ENCODE peak calls at places on chromosomes 7 and 10, in ten cellular contexts. One of them, this sample, is unnamed.

GRCh38 chr10:16929067-16929466 is 111.8 kb upstream of the RSU1 start:
- DNase-seq in activated naive CD4-positive, alpha-beta T cell: no peak
- DNase-seq in activated CD4-positive, alpha-beta T cell treated with anti-CD3 and anti-CD28 coated beads, Interleukin-2, amount 10 ng/mL, durations not matched to agents 7 days and 5 days: no peak
- DNase-seq in left colon: no peak
- DNase-seq in NCI-H510A: no peak
- DNase-seq in fibroblast of gingiva: no peak
- DNase-seq in WERI-Rb-1: peak
- DNase-seq in EH: no peak
- DNase-seq in HS-5: no peak
- DNase-seq in globus pallidus: no peak
- DNase-seq in this sample: no peak

GRCh38 chr7:158011941-158012340 is 575.7 kb downstream of the PTPRN2 start:
- DNase-seq in fibroblast of gingiva: no peak
- DNase-seq in NCI-H510A: no peak
- DNase-seq in EH: no peak
- DNase-seq in activated naive CD4-positive, alpha-beta T cell: no peak
- DNase-seq in HS-5: no peak
- DNase-seq in WERI-Rb-1: no peak
- DNase-seq in activated CD4-positive, alpha-beta T cell treated with anti-CD3 and anti-CD28 coated beads, Interleukin-2, amount 10 ng/mL, durations not matched to agents 7 days and 5 days: no peak
- DNase-seq in left colon: no peak
- DNase-seq in globus pallidus: no peak
- DNase-seq in this sample: no peak

GRCh38 chr10:69669408-69669807 is 39.4 kb downstream of the FAM241B start:
- DNase-seq in HS-5: no peak
- DNase-seq in EH: no peak
- DNase-seq in activated naive CD4-positive, alpha-beta T cell: no peak
- DNase-seq in left colon: no peak
- DNase-seq in fibroblast of gingiva: no peak
- DNase-seq in NCI-H510A: no peak
- DNase-seq in WERI-Rb-1: peak
- DNase-seq in activated CD4-positive, alpha-beta T cell treated with anti-CD3 and anti-CD28 coated beads, Interleukin-2, amount 10 ng/mL, durations not matched to agents 7 days and 5 days: no peak
- DNase-seq in globus pallidus: no peak
- DNase-seq in this sample: no peak

GRCh38 chr10:110916554-110917346 is 2.2 kb downstream of the BBIP1 start:
- DNase-seq in left colon: no peak
- DNase-seq in EH: peak
- DNase-seq in activated naive CD4-positive, alpha-beta T cell: no peak
- DNase-seq in HS-5: peak
- DNase-seq in activated CD4-positive, alpha-beta T cell treated with anti-CD3 and anti-CD28 coated beads, Interleukin-2, amount 10 ng/mL, durations not matched to agents 7 days and 5 days: no peak
- DNase-seq in fibroblast of gingiva: peak
- DNase-seq in WERI-Rb-1: no peak
- DNase-seq in NCI-H510A: no peak
- DNase-seq in globus pallidus: no peak
- DNase-seq in this sample: no peak

GRCh38 chr7:47147213-47147631 is 434.7 kb downstream of the TNS3 start:
- DNase-seq in globus pallidus: no peak
- DNase-seq in HS-5: no peak
- DNase-seq in activated CD4-positive, alpha-beta T cell treated with anti-CD3 and anti-CD28 coated beads, Interleukin-2, amount 10 ng/mL, durations not matched to agents 7 days and 5 days: no peak
- DNase-seq in EH: no peak
- DNase-seq in activated naive CD4-positive, alpha-beta T cell: no peak
- DNase-seq in left colon: no peak
- DNase-seq in NCI-H510A: no peak
- DNase-seq in fibroblast of gingiva: peak
- DNase-seq in WERI-Rb-1: no peak
- DNase-seq in this sample: no peak

GRCh38 chr10:77248104-77248503 is 389.5 kb downstream of the KCNMA1 start:
- DNase-seq in EH: no peak
- DNase-seq in HS-5: no peak
- DNase-seq in WERI-Rb-1: no peak
- DNase-seq in activated naive CD4-positive, alpha-beta T cell: no peak
- DNase-seq in fibroblast of gingiva: no peak
- DNase-seq in globus pallidus: no peak
- DNase-seq in activated CD4-positive, alpha-beta T cell treated with anti-CD3 and anti-CD28 coated beads, Interleukin-2, amount 10 ng/mL, durations not matched to agents 7 days and 5 days: no peak
- DNase-seq in left colon: no peak
- DNase-seq in NCI-H510A: no peak
- DNase-seq in this sample: no peak

GRCh38 chr7:142024547-142024946 is 28.9 kb downstream of the MGAM start:
- DNase-seq in activated CD4-positive, alpha-beta T cell treated with anti-CD3 and anti-CD28 coated beads, Interleukin-2, amount 10 ng/mL, durations not matched to agents 7 days and 5 days: no peak
- DNase-seq in EH: no peak
- DNase-seq in HS-5: no peak
- DNase-seq in globus pallidus: no peak
- DNase-seq in fibroblast of gingiva: no peak
- DNase-seq in left colon: no peak
- DNase-seq in activated naive CD4-positive, alpha-beta T cell: no peak
- DNase-seq in NCI-H510A: no peak
- DNase-seq in WERI-Rb-1: no peak
- DNase-seq in this sample: no peak

GRCh38 chr10:119398996-119399395 is 143.5 kb downstream of the RGS10 start:
- DNase-seq in HS-5: no peak
- DNase-seq in left colon: no peak
- DNase-seq in EH: peak
- DNase-seq in globus pallidus: no peak
- DNase-seq in WERI-Rb-1: peak
- DNase-seq in NCI-H510A: no peak
- DNase-seq in activated naive CD4-positive, alpha-beta T cell: no peak
- DNase-seq in fibroblast of gingiva: peak
- DNase-seq in activated CD4-positive, alpha-beta T cell treated with anti-CD3 and anti-CD28 coated beads, Interleukin-2, amount 10 ng/mL, durations not matched to agents 7 days and 5 days: no peak
- DNase-seq in this sample: no peak

GRCh38 chr7:70014472-70015232 is 416.4 kb downstream of the AUTS2 start:
- DNase-seq in HS-5: no peak
- DNase-seq in EH: no peak
- DNase-seq in activated naive CD4-positive, alpha-beta T cell: no peak
- DNase-seq in globus pallidus: no peak
- DNase-seq in fibroblast of gingiva: no peak
- DNase-seq in left colon: no peak
- DNase-seq in NCI-H510A: no peak
- DNase-seq in WERI-Rb-1: no peak
- DNase-seq in activated CD4-positive, alpha-beta T cell treated with anti-CD3 and anti-CD28 coated beads, Interleukin-2, amount 10 ng/mL, durations not matched to agents 7 days and 5 days: no peak
- DNase-seq in this sample: no peak

GRCh38 chr10:49486009-49486408 is 52.9 kb downstream of the ERCC6 start:
- DNase-seq in left colon: no peak
- DNase-seq in HS-5: no peak
- DNase-seq in WERI-Rb-1: no peak
- DNase-seq in activated CD4-positive, alpha-beta T cell treated with anti-CD3 and anti-CD28 coated beads, Interleukin-2, amount 10 ng/mL, durations not matched to agents 7 days and 5 days: no peak
- DNase-seq in NCI-H510A: no peak
- DNase-seq in activated naive CD4-positive, alpha-beta T cell: no peak
- DNase-seq in EH: no peak
- DNase-seq in fibroblast of gingiva: no peak
- DNase-seq in globus pallidus: no peak
- DNase-seq in this sample: no peak

GRCh38 chr10:22301193-22301592 is 15.0 kb upstream of the COMMD3 start:
- DNase-seq in EH: no peak
- DNase-seq in globus pallidus: no peak
- DNase-seq in activated CD4-positive, alpha-beta T cell treated with anti-CD3 and anti-CD28 coated beads, Interleukin-2, amount 10 ng/mL, durations not matched to agents 7 days and 5 days: no peak
- DNase-seq in NCI-H510A: no peak
- DNase-seq in WERI-Rb-1: peak
- DNase-seq in fibroblast of gingiva: no peak
- DNase-seq in left colon: no peak
- DNase-seq in HS-5: no peak
- DNase-seq in activated naive CD4-positive, alpha-beta T cell: no peak
- DNase-seq in this sample: no peak

GRCh38 chr7:150909192-150909591 is 56.9 kb downstream of the AOC1 start:
- DNase-seq in globus pallidus: no peak
- DNase-seq in activated CD4-positive, alpha-beta T cell treated with anti-CD3 and anti-CD28 coated beads, Interleukin-2, amount 10 ng/mL, durations not matched to agents 7 days and 5 days: peak
- DNase-seq in left colon: no peak
- DNase-seq in fibroblast of gingiva: no peak
- DNase-seq in EH: no peak
- DNase-seq in HS-5: no peak
- DNase-seq in WERI-Rb-1: no peak
- DNase-seq in NCI-H510A: no peak
- DNase-seq in activated naive CD4-positive, alpha-beta T cell: peak
- DNase-seq in this sample: peak

GRCh38 chr10:111079781-111080180 is 3.0 kb downstream of the ADRA2A start:
- DNase-seq in globus pallidus: no peak
- DNase-seq in EH: no peak
- DNase-seq in left colon: no peak
- DNase-seq in fibroblast of gingiva: no peak
- DNase-seq in activated CD4-positive, alpha-beta T cell treated with anti-CD3 and anti-CD28 coated beads, Interleukin-2, amount 10 ng/mL, durations not matched to agents 7 days and 5 days: no peak
- DNase-seq in NCI-H510A: no peak
- DNase-seq in WERI-Rb-1: no peak
- DNase-seq in HS-5: no peak
- DNase-seq in activated naive CD4-positive, alpha-beta T cell: no peak
- DNase-seq in this sample: no peak

GRCh38 chr10:102310356-102311024 is 65.2 kb downstream of the GBF1 start:
- DNase-seq in NCI-H510A: no peak
- DNase-seq in HS-5: no peak
- DNase-seq in EH: peak
- DNase-seq in globus pallidus: no peak
- DNase-seq in WERI-Rb-1: no peak
- DNase-seq in fibroblast of gingiva: peak
- DNase-seq in activated naive CD4-positive, alpha-beta T cell: no peak
- DNase-seq in activated CD4-positive, alpha-beta T cell treated with anti-CD3 and anti-CD28 coated beads, Interleukin-2, amount 10 ng/mL, durations not matched to agents 7 days and 5 days: no peak
- DNase-seq in left colon: no peak
- DNase-seq in this sample: no peak

GRCh38 chr7:157397751-157398691 is 61.2 kb downstream of the DNAJB6 start:
- DNase-seq in globus pallidus: no peak
- DNase-seq in NCI-H510A: peak
- DNase-seq in activated naive CD4-positive, alpha-beta T cell: no peak
- DNase-seq in EH: peak
- DNase-seq in WERI-Rb-1: peak
- DNase-seq in HS-5: no peak
- DNase-seq in fibroblast of gingiva: peak
- DNase-seq in left colon: peak
- DNase-seq in activated CD4-positive, alpha-beta T cell treated with anti-CD3 and anti-CD28 coated beads, Interleukin-2, amount 10 ng/mL, durations not matched to agents 7 days and 5 days: peak
- DNase-seq in this sample: no peak

GRCh38 chr10:90856964-90857634 is 740 bp downstream of the HTR7 start:
- DNase-seq in NCI-H510A: no peak
- DNase-seq in left colon: peak
- DNase-seq in WERI-Rb-1: peak
- DNase-seq in HS-5: no peak
- DNase-seq in EH: no peak
- DNase-seq in fibroblast of gingiva: no peak
- DNase-seq in activated CD4-positive, alpha-beta T cell treated with anti-CD3 and anti-CD28 coated beads, Interleukin-2, amount 10 ng/mL, durations not matched to agents 7 days and 5 days: no peak
- DNase-seq in globus pallidus: no peak
- DNase-seq in activated naive CD4-positive, alpha-beta T cell: no peak
- DNase-seq in this sample: no peak

GRCh38 chr10:77974396-77975074 is 48.0 kb upstream of the DLG5 start:
- DNase-seq in NCI-H510A: peak
- DNase-seq in WERI-Rb-1: peak
- DNase-seq in globus pallidus: no peak
- DNase-seq in fibroblast of gingiva: peak
- DNase-seq in left colon: peak
- DNase-seq in activated CD4-positive, alpha-beta T cell treated with anti-CD3 and anti-CD28 coated beads, Interleukin-2, amount 10 ng/mL, durations not matched to agents 7 days and 5 days: no peak
- DNase-seq in HS-5: no peak
- DNase-seq in EH: peak
- DNase-seq in activated naive CD4-positive, alpha-beta T cell: no peak
- DNase-seq in this sample: no peak